ENCODE peak calls at places on chromosomes 7 and 10, in ten cellular contexts. One of them, this sample, is unnamed.

GRCh38 chr10:91511549-91512330 is 101.6 kb downstream of the HECTD2 start:
- DNase-seq in NCI-H748 treated with DMSO at 0.1 percent for 48 hours: no peak
- DNase-seq in A549: peak
- DNase-seq in cardiac fibroblast: peak
- DNase-seq in activated effector memory CD4-positive, alpha-beta T cell treated with anti-CD3 and anti-CD28 coated beads, Interleukin-2, amount 50 U/mL, for 16 hours: no peak
- DNase-seq in activated CD8-positive, alpha-beta memory T cell treated with anti-CD3 and anti-CD28 coated beads, Interleukin-2, amount 50 U/mL, for 4 hours: no peak
- DNase-seq in neuronal stem cell: no peak
- DNase-seq in adipocyte: peak
- DNase-seq in left cardiac atrium: no peak
- DNase-seq in globus pallidus: no peak
- DNase-seq in this sample: no peak

GRCh38 chr10:118590334-118590733 is 5.1 kb downstream of the PRLHR start:
- DNase-seq in A549: no peak
- DNase-seq in left cardiac atrium: peak
- DNase-seq in globus pallidus: peak
- DNase-seq in activated CD8-positive, alpha-beta memory T cell treated with anti-CD3 and anti-CD28 coated beads, Interleukin-2, amount 50 U/mL, for 4 hours: no peak
- DNase-seq in activated effector memory CD4-positive, alpha-beta T cell treated with anti-CD3 and anti-CD28 coated beads, Interleukin-2, amount 50 U/mL, for 16 hours: no peak
- DNase-seq in cardiac fibroblast: peak
- DNase-seq in NCI-H748 treated with DMSO at 0.1 percent for 48 hours: peak
- DNase-seq in neuronal stem cell: no peak
- DNase-seq in adipocyte: peak
- DNase-seq in this sample: no peak

GRCh38 chr7:73761854-73762658 is 8.0 kb downstream of the CLDN3 start:
- DNase-seq in A549: no peak
- DNase-seq in cardiac fibroblast: no peak
- DNase-seq in activated CD8-positive, alpha-beta memory T cell treated with anti-CD3 and anti-CD28 coated beads, Interleukin-2, amount 50 U/mL, for 4 hours: no peak
- DNase-seq in left cardiac atrium: no peak
- DNase-seq in neuronal stem cell: no peak
- DNase-seq in globus pallidus: no peak
- DNase-seq in activated effector memory CD4-positive, alpha-beta T cell treated with anti-CD3 and anti-CD28 coated beads, Interleukin-2, amount 50 U/mL, for 16 hours: no peak
- DNase-seq in adipocyte: no peak
- DNase-seq in NCI-H748 treated with DMSO at 0.1 percent for 48 hours: no peak
- DNase-seq in this sample: no peak

GRCh38 chr7:74289660-74290589 is 718 bp downstream of the CLIP2 start:
- DNase-seq in NCI-H748 treated with DMSO at 0.1 percent for 48 hours: no peak
- DNase-seq in globus pallidus: peak
- DNase-seq in left cardiac atrium: peak
- DNase-seq in cardiac fibroblast: peak
- DNase-seq in A549: no peak
- DNase-seq in adipocyte: peak
- DNase-seq in activated CD8-positive, alpha-beta memory T cell treated with anti-CD3 and anti-CD28 coated beads, Interleukin-2, amount 50 U/mL, for 4 hours: peak
- DNase-seq in neuronal stem cell: no peak
- DNase-seq in activated effector memory CD4-positive, alpha-beta T cell treated with anti-CD3 and anti-CD28 coated beads, Interleukin-2, amount 50 U/mL, for 16 hours: peak
- DNase-seq in this sample: no peak

GRCh38 chr10:112637901-112638300 is 190.9 kb downstream of the VTI1A start:
- DNase-seq in globus pallidus: no peak
- DNase-seq in neuronal stem cell: no peak
- DNase-seq in left cardiac atrium: no peak
- DNase-seq in adipocyte: no peak
- DNase-seq in activated effector memory CD4-positive, alpha-beta T cell treated with anti-CD3 and anti-CD28 coated beads, Interleukin-2, amount 50 U/mL, for 16 hours: no peak
- DNase-seq in cardiac fibroblast: no peak
- DNase-seq in NCI-H748 treated with DMSO at 0.1 percent for 48 hours: no peak
- DNase-seq in activated CD8-positive, alpha-beta memory T cell treated with anti-CD3 and anti-CD28 coated beads, Interleukin-2, amount 50 U/mL, for 4 hours: no peak
- DNase-seq in A549: no peak
- DNase-seq in this sample: no peak

GRCh38 chr10:2121315-2121714 is 384.0 kb upstream of the ADARB2 start:
- DNase-seq in activated effector memory CD4-positive, alpha-beta T cell treated with anti-CD3 and anti-CD28 coated beads, Interleukin-2, amount 50 U/mL, for 16 hours: no peak
- DNase-seq in adipocyte: no peak
- DNase-seq in cardiac fibroblast: no peak
- DNase-seq in neuronal stem cell: no peak
- DNase-seq in activated CD8-positive, alpha-beta memory T cell treated with anti-CD3 and anti-CD28 coated beads, Interleukin-2, amount 50 U/mL, for 4 hours: no peak
- DNase-seq in globus pallidus: no peak
- DNase-seq in A549: no peak
- DNase-seq in left cardiac atrium: no peak
- DNase-seq in NCI-H748 treated with DMSO at 0.1 percent for 48 hours: no peak
- DNase-seq in this sample: no peak

GRCh38 chr10:97891497-97892167 is 42.0 kb downstream of the GOLGA7B start:
- DNase-seq in activated CD8-positive, alpha-beta memory T cell treated with anti-CD3 and anti-CD28 coated beads, Interleukin-2, amount 50 U/mL, for 4 hours: no peak
- DNase-seq in A549: no peak
- DNase-seq in neuronal stem cell: no peak
- DNase-seq in globus pallidus: no peak
- DNase-seq in activated effector memory CD4-positive, alpha-beta T cell treated with anti-CD3 and anti-CD28 coated beads, Interleukin-2, amount 50 U/mL, for 16 hours: no peak
- DNase-seq in NCI-H748 treated with DMSO at 0.1 percent for 48 hours: no peak
- DNase-seq in adipocyte: no peak
- DNase-seq in left cardiac atrium: no peak
- DNase-seq in cardiac fibroblast: no peak
- DNase-seq in this sample: peak

GRCh38 chr10:88270871-88271713 is 312.0 kb downstream of the RNLS start:
- DNase-seq in left cardiac atrium: no peak
- DNase-seq in activated effector memory CD4-positive, alpha-beta T cell treated with anti-CD3 and anti-CD28 coated beads, Interleukin-2, amount 50 U/mL, for 16 hours: peak
- DNase-seq in neuronal stem cell: no peak
- DNase-seq in adipocyte: peak
- DNase-seq in activated CD8-positive, alpha-beta memory T cell treated with anti-CD3 and anti-CD28 coated beads, Interleukin-2, amount 50 U/mL, for 4 hours: peak
- DNase-seq in globus pallidus: peak
- DNase-seq in NCI-H748 treated with DMSO at 0.1 percent for 48 hours: no peak
- DNase-seq in cardiac fibroblast: peak
- DNase-seq in A549: no peak
- DNase-seq in this sample: no peak

GRCh38 chr7:76048668-76048988 is 722 bp downstream of the MDH2 start:
- DNase-seq in cardiac fibroblast: no peak
- DNase-seq in activated CD8-positive, alpha-beta memory T cell treated with anti-CD3 and anti-CD28 coated beads, Interleukin-2, amount 50 U/mL, for 4 hours: no peak
- DNase-seq in A549: peak
- DNase-seq in globus pallidus: no peak
- DNase-seq in activated effector memory CD4-positive, alpha-beta T cell treated with anti-CD3 and anti-CD28 coated beads, Interleukin-2, amount 50 U/mL, for 16 hours: peak
- DNase-seq in NCI-H748 treated with DMSO at 0.1 percent for 48 hours: no peak
- DNase-seq in adipocyte: no peak
- DNase-seq in left cardiac atrium: no peak
- DNase-seq in neuronal stem cell: no peak
- DNase-seq in this sample: peak

GRCh38 chr10:117226813-117227451 is 14.0 kb upstream of the SLC18A2 start:
- DNase-seq in adipocyte: no peak
- DNase-seq in A549: peak
- DNase-seq in cardiac fibroblast: peak
- DNase-seq in activated CD8-positive, alpha-beta memory T cell treated with anti-CD3 and anti-CD28 coated beads, Interleukin-2, amount 50 U/mL, for 4 hours: no peak
- DNase-seq in globus pallidus: peak
- DNase-seq in activated effector memory CD4-positive, alpha-beta T cell treated with anti-CD3 and anti-CD28 coated beads, Interleukin-2, amount 50 U/mL, for 16 hours: no peak
- DNase-seq in NCI-H748 treated with DMSO at 0.1 percent for 48 hours: peak
- DNase-seq in left cardiac atrium: no peak
- DNase-seq in neuronal stem cell: no peak
- DNase-seq in this sample: peak

GRCh38 chr7:152136623-152137022 is 111.1 kb downstream of the GALNT11 start:
- DNase-seq in NCI-H748 treated with DMSO at 0.1 percent for 48 hours: no peak
- DNase-seq in A549: no peak
- DNase-seq in globus pallidus: peak
- DNase-seq in left cardiac atrium: peak
- DNase-seq in neuronal stem cell: no peak
- DNase-seq in adipocyte: peak
- DNase-seq in activated CD8-positive, alpha-beta memory T cell treated with anti-CD3 and anti-CD28 coated beads, Interleukin-2, amount 50 U/mL, for 4 hours: no peak
- DNase-seq in cardiac fibroblast: peak
- DNase-seq in activated effector memory CD4-positive, alpha-beta T cell treated with anti-CD3 and anti-CD28 coated beads, Interleukin-2, amount 50 U/mL, for 16 hours: no peak
- DNase-seq in this sample: no peak

GRCh38 chr7:25314729-25315267 is 86.5 kb upstream of the NPVF start:
- DNase-seq in cardiac fibroblast: peak
- DNase-seq in NCI-H748 treated with DMSO at 0.1 percent for 48 hours: no peak
- DNase-seq in activated effector memory CD4-positive, alpha-beta T cell treated with anti-CD3 and anti-CD28 coated beads, Interleukin-2, amount 50 U/mL, for 16 hours: no peak
- DNase-seq in left cardiac atrium: no peak
- DNase-seq in neuronal stem cell: no peak
- DNase-seq in globus pallidus: no peak
- DNase-seq in activated CD8-positive, alpha-beta memory T cell treated with anti-CD3 and anti-CD28 coated beads, Interleukin-2, amount 50 U/mL, for 4 hours: no peak
- DNase-seq in adipocyte: no peak
- DNase-seq in A549: no peak
- DNase-seq in this sample: no peak

GRCh38 chr7:80412842-80413241 is 99.0 kb downstream of the GNAT3 start:
- DNase-seq in adipocyte: peak
- DNase-seq in activated effector memory CD4-positive, alpha-beta T cell treated with anti-CD3 and anti-CD28 coated beads, Interleukin-2, amount 50 U/mL, for 16 hours: no peak
- DNase-seq in neuronal stem cell: no peak
- DNase-seq in globus pallidus: no peak
- DNase-seq in NCI-H748 treated with DMSO at 0.1 percent for 48 hours: no peak
- DNase-seq in cardiac fibroblast: no peak
- DNase-seq in A549: no peak
- DNase-seq in left cardiac atrium: no peak
- DNase-seq in activated CD8-positive, alpha-beta memory T cell treated with anti-CD3 and anti-CD28 coated beads, Interleukin-2, amount 50 U/mL, for 4 hours: no peak
- DNase-seq in this sample: no peak

GRCh38 chr7:1298051-1298937 is 65.6 kb downstream of the UNCX start:
- DNase-seq in globus pallidus: no peak
- DNase-seq in NCI-H748 treated with DMSO at 0.1 percent for 48 hours: no peak
- DNase-seq in adipocyte: no peak
- DNase-seq in activated CD8-positive, alpha-beta memory T cell treated with anti-CD3 and anti-CD28 coated beads, Interleukin-2, amount 50 U/mL, for 4 hours: no peak
- DNase-seq in A549: no peak
- DNase-seq in left cardiac atrium: no peak
- DNase-seq in activated effector memory CD4-positive, alpha-beta T cell treated with anti-CD3 and anti-CD28 coated beads, Interleukin-2, amount 50 U/mL, for 16 hours: no peak
- DNase-seq in cardiac fibroblast: no peak
- DNase-seq in neuronal stem cell: no peak
- DNase-seq in this sample: no peak

GRCh38 chr7:118003438-118003837 is 130.2 kb upstream of the CTTNBP2 start:
- DNase-seq in cardiac fibroblast: no peak
- DNase-seq in activated CD8-positive, alpha-beta memory T cell treated with anti-CD3 and anti-CD28 coated beads, Interleukin-2, amount 50 U/mL, for 4 hours: no peak
- DNase-seq in NCI-H748 treated with DMSO at 0.1 percent for 48 hours: no peak
- DNase-seq in A549: no peak
- DNase-seq in activated effector memory CD4-positive, alpha-beta T cell treated with anti-CD3 and anti-CD28 coated beads, Interleukin-2, amount 50 U/mL, for 16 hours: no peak
- DNase-seq in left cardiac atrium: no peak
- DNase-seq in adipocyte: no peak
- DNase-seq in globus pallidus: peak
- DNase-seq in neuronal stem cell: no peak
- DNase-seq in this sample: peak